ENCODE peak calls at places on chromosomes 11 and 22, in six cellular contexts. W is activated T-cell treated with anti-CD3 and anti-CD28 coated beads for 1 hour; P is NCI-H524; K is ELR; G is activated CD8-positive, alpha-beta memory T cell treated with anti-CD3 and anti-CD28 coated beads for 48 hours; B is LHCN-M2. S is an unnamed sample.

GRCh38 chr11:11969380-11970215 is 38.8 kb downstream of the DKK3 start:
- DNase-seq in W (no peak), P (no peak), K (no peak), G (no peak), B (no peak), S (no peak)

GRCh38 chr11:849951-850776 is 7.5 kb downstream of the TSPAN4 start:
- DNase-seq in W (no peak), P (peak; percentile 59), K (no peak), G (no peak), B (no peak), S (no peak)

GRCh38 chr11:88552377-88553029 is 215.0 kb upstream of the CTSC start:
- DNase-seq in W (peak; percentile 28), P (peak; percentile 48), K (peak; percentile 78), G (peak; percentile 31), B (peak; percentile 55), S (no peak)

GRCh38 chr22:36659762-36660509 is 43.6 kb downstream of the CACNG2 start:
- DNase-seq in W (no peak), P (peak; percentile 93), K (peak; percentile 95), G (peak; percentile 27), B (peak; percentile 81), S (no peak)

GRCh38 chr22:33969052-33969451 is 48.8 kb upstream of the LARGE1 start:
- DNase-seq in W (no peak), P (no peak), K (no peak), G (no peak), B (no peak), S (no peak)

GRCh38 chr22:25880524-25880923 is 138.5 kb downstream of the MYO18B start:
- DNase-seq in W (no peak), P (peak; percentile 22), K (peak; percentile 1), G (no peak), B (no peak), S (no peak)

GRCh38 chr11:124070906-124071621 is 29.9 kb upstream of the OR10G7 start:
- DNase-seq in W (peak; percentile 63), P (peak; percentile 75), K (peak; percentile 63), G (peak; percentile 39), B (peak; percentile 55), S (peak; percentile 42)

GRCh38 chr22:17483670-17484372 is 79.5 kb upstream of the SLC25A18 start:
- DNase-seq in W (no peak), P (no peak), K (no peak), G (no peak), B (no peak), S (no peak)

GRCh38 chr22:27918351-27919221 is 470 bp downstream of the PITPNB start:
- DNase-seq in W (peak; percentile 18), P (peak; percentile 61), K (peak; percentile 71), G (peak; percentile 36), B (peak; percentile 41), S (peak; percentile 40)

GRCh38 chr11:44940424-44940823 is 10.3 kb downstream of the TP53I11 start:
- DNase-seq in W (no peak), P (peak; percentile 36), K (no peak), G (no peak), B (no peak), S (no peak)

GRCh38 chr11:17719028-17719939 is at the start of gene MYOD1:
- DNase-seq in W (no peak), P (peak; percentile 90), K (peak; percentile 35), G (no peak), B (peak; percentile 97), S (no peak)

GRCh38 chr11:3855808-3856491 is 486 bp downstream of the STIM1 start:
- DNase-seq in W (no peak), P (peak; percentile 30), K (peak; percentile 51), G (no peak), B (peak; percentile 44), S (peak; percentile 34)

GRCh38 chr11:125978778-125979378 is 33.0 kb downstream of the VSIG10L2 start:
- DNase-seq in W (no peak), P (no peak), K (no peak), G (no peak), B (no peak), S (no peak)

GRCh38 chr11:1696608-1697570 is at the start of gene KRTAP5-6:
- DNase-seq in W (no peak), P (no peak), K (no peak), G (no peak), B (no peak), S (no peak)

GRCh38 chr22:40829131-40829530 is 10.0 kb upstream of the SLC25A17 start:
- DNase-seq in W (no peak), P (no peak), K (no peak), G (no peak), B (no peak), S (no peak)

GRCh38 chr11:112122206-112122605 is 35.5 kb downstream of the SDHD start:
- DNase-seq in W (no peak), P (no peak), K (no peak), G (no peak), B (no peak), S (no peak)

GRCh38 chr22:41668971-41669911 is 19.4 kb downstream of the SNU13 start:
- DNase-seq in W (no peak), P (no peak), K (peak; percentile 87), G (no peak), B (peak; percentile 57), S (no peak)

GRCh38 chr11:79314906-79315689 is 125.7 kb downstream of the TENM4 start:
- DNase-seq in W (no peak), P (no peak), K (no peak), G (no peak), B (no peak), S (no peak)

GRCh38 chr22:18056802-18057474 is 20.9 kb upstream of the PEX26 start:
- DNase-seq in W (no peak), P (no peak), K (peak; percentile 23), G (no peak), B (no peak), S (no peak)

GRCh38 chr22:27723150-27723549 is 78.4 kb downstream of the MN1 start:
- DNase-seq in W (no peak), P (no peak), K (no peak), G (no peak), B (no peak), S (no peak)

GRCh38 chr11:86047275-86047991 is 21.5 kb downstream of the PICALM start:
- DNase-seq in W (no peak), P (no peak), K (peak; percentile 57), G (no peak), B (peak; percentile 70), S (no peak)

GRCh38 chr11:13962562-13963168 is at the start of gene SPON1:
- DNase-seq in W (peak; percentile 32), P (peak; percentile 64), K (no peak), G (no peak), B (no peak), S (no peak)

GRCh38 chr22:44244265-44244822 is 63.6 kb downstream of the PARVG start:
- DNase-seq in W (no peak), P (no peak), K (no peak), G (no peak), B (no peak), S (no peak)

GRCh38 chr11:61102667-61103491 is 590 bp downstream of the CD5 start:
- DNase-seq in W (no peak), P (no peak), K (no peak), G (no peak), B (no peak), S (no peak)

GRCh38 chr11:18329196-18329870 is 7.0 kb downstream of the GTF2H1 start:
- DNase-seq in W (no peak), P (no peak), K (no peak), G (no peak), B (no peak), S (no peak)

GRCh38 chr11:2148253-2149000 is 9.2 kb upstream of the IGF2 start:
- DNase-seq in W (no peak), P (no peak), K (no peak), G (no peak), B (no peak), S (no peak)

GRCh38 chr11:33445761-33446161 is 188.6 kb downstream of the HIPK3 start:
- DNase-seq in W (no peak), P (no peak), K (peak; percentile 87), G (no peak), B (peak; percentile 42), S (no peak)

GRCh38 chr11:62445314-62445740 is 26.5 kb downstream of the SCGB1A1 start:
- DNase-seq in W (no peak), P (no peak), K (no peak), G (no peak), B (no peak), S (no peak)

GRCh38 chr22:24871611-24872205 is 65.7 kb downstream of the SGSM1 start:
- DNase-seq in W (no peak), P (no peak), K (no peak), G (no peak), B (no peak), S (no peak)

GRCh38 chr11:19632435-19632834 is 80.2 kb upstream of the NAV2 start:
- DNase-seq in W (no peak), P (no peak), K (peak; percentile 70), G (no peak), B (peak; percentile 70), S (no peak)

GRCh38 chr11:87281496-87281895 is 243.8 kb downstream of the TMEM135 start:
- DNase-seq in W (no peak), P (no peak), K (peak; percentile 38), G (no peak), B (peak; percentile 67), S (no peak)

GRCh38 chr11:9385288-9385902 is 943 bp downstream of the IPO7 start:
- DNase-seq in W (no peak), P (peak; percentile 43), K (no peak), G (peak; percentile 13), B (no peak), S (no peak)

GRCh38 chr11:44773351-44773965 is 46.7 kb downstream of the TSPAN18 start:
- DNase-seq in W (no peak), P (no peak), K (no peak), G (no peak), B (no peak), S (no peak)

GRCh38 chr11:102824541-102824940 is 18.9 kb downstream of the MMP3 start:
- DNase-seq in W (no peak), P (no peak), K (no peak), G (no peak), B (peak; percentile 10), S (no peak)

GRCh38 chr11:60918941-60919275 is 5.0 kb downstream of the TMEM109 start:
- DNase-seq in W (no peak), P (no peak), K (peak; percentile 75), G (no peak), B (peak; percentile 56), S (no peak)

GRCh38 chr22:36439481-36440271 is 41.8 kb downstream of the TXN2 start:
- DNase-seq in W (no peak), P (peak; percentile 47), K (peak; percentile 94), G (no peak), B (peak; percentile 97), S (no peak)

GRCh38 chr11:116421529-116422185 is 351.1 kb downstream of the BUD13 start:
- DNase-seq in W (no peak), P (peak; percentile 81), K (no peak), G (no peak), B (no peak), S (no peak)

GRCh38 chr22:45547016-45547345 is 44.3 kb downstream of the FBLN1 start:
- DNase-seq in W (no peak), P (no peak), K (no peak), G (no peak), B (no peak), S (no peak)